ENCODE peak calls at places on chromosomes 13 and 19, in eight cellular contexts. One of them, this sample, is unnamed.

GRCh38 chr13:32881792-32882175 is 134.4 kb upstream of the KL start:
- DNase-seq in right cardiac atrium: no peak
- DNase-seq in LNCaP clone FGC: peak; percentile 69
- DNase-seq in SK-N-SH: no peak
- DNase-seq in fibroblast of lung: no peak
- DNase-seq in adrenal gland: no peak
- DNase-seq in cardiac fibroblast: no peak
- DNase-seq in hepatocyte: no peak
- DNase-seq in this sample: no peak

GRCh38 chr19:49391581-49392399 is 3.7 kb downstream of the KASH5 start:
- DNase-seq in right cardiac atrium: peak; percentile 78
- DNase-seq in LNCaP clone FGC: peak; percentile 14
- DNase-seq in SK-N-SH: peak; percentile 88
- DNase-seq in fibroblast of lung: peak; percentile 50
- DNase-seq in adrenal gland: peak; percentile 80
- DNase-seq in cardiac fibroblast: peak; percentile 79
- DNase-seq in hepatocyte: peak; percentile 89
- DNase-seq in this sample: peak; percentile 63

GRCh38 chr13:94390881-94391280 is 88.6 kb downstream of the DCT start:
- DNase-seq in right cardiac atrium: no peak
- DNase-seq in LNCaP clone FGC: no peak
- DNase-seq in SK-N-SH: no peak
- DNase-seq in fibroblast of lung: peak; percentile 75
- DNase-seq in adrenal gland: no peak
- DNase-seq in cardiac fibroblast: peak; percentile 60
- DNase-seq in hepatocyte: no peak
- DNase-seq in this sample: no peak

GRCh38 chr13:74117207-74117705 is 16.9 kb downstream of the KLF12 start:
- DNase-seq in right cardiac atrium: no peak
- DNase-seq in LNCaP clone FGC: no peak
- DNase-seq in SK-N-SH: no peak
- DNase-seq in fibroblast of lung: no peak
- DNase-seq in adrenal gland: no peak
- DNase-seq in cardiac fibroblast: no peak
- DNase-seq in hepatocyte: no peak
- DNase-seq in this sample: no peak

GRCh38 chr19:40143612-40144011 is 47.6 kb upstream of the MAP3K10 start:
- DNase-seq in right cardiac atrium: no peak
- DNase-seq in LNCaP clone FGC: no peak
- DNase-seq in SK-N-SH: no peak
- DNase-seq in fibroblast of lung: no peak
- DNase-seq in adrenal gland: no peak
- DNase-seq in cardiac fibroblast: no peak
- DNase-seq in hepatocyte: no peak
- DNase-seq in this sample: no peak

GRCh38 chr19:40341601-40342482 is 6.4 kb downstream of the C19orf47 start:
- DNase-seq in right cardiac atrium: peak; percentile 76
- DNase-seq in LNCaP clone FGC: no peak
- DNase-seq in SK-N-SH: no peak
- DNase-seq in fibroblast of lung: no peak
- DNase-seq in adrenal gland: peak; percentile 59
- DNase-seq in cardiac fibroblast: peak; percentile 32
- DNase-seq in hepatocyte: no peak
- DNase-seq in this sample: no peak

GRCh38 chr13:107586216-107586615 is 629.1 kb downstream of the LIG4 start:
- DNase-seq in right cardiac atrium: no peak
- DNase-seq in LNCaP clone FGC: no peak
- DNase-seq in SK-N-SH: no peak
- DNase-seq in fibroblast of lung: peak; percentile 29
- DNase-seq in adrenal gland: no peak
- DNase-seq in cardiac fibroblast: no peak
- DNase-seq in hepatocyte: no peak
- DNase-seq in this sample: peak; percentile 10

GRCh38 chr13:113786262-113786841 is 27.3 kb downstream of the TMEM255B start:
- DNase-seq in right cardiac atrium: no peak
- DNase-seq in LNCaP clone FGC: no peak
- DNase-seq in SK-N-SH: no peak
- DNase-seq in fibroblast of lung: peak; percentile 53
- DNase-seq in adrenal gland: no peak
- DNase-seq in cardiac fibroblast: peak; percentile 37
- DNase-seq in hepatocyte: no peak
- DNase-seq in this sample: peak; percentile 60

GRCh38 chr19:28307460-28307859 is 905.5 kb downstream of the UQCRFS1 start:
- DNase-seq in right cardiac atrium: no peak
- DNase-seq in LNCaP clone FGC: no peak
- DNase-seq in SK-N-SH: no peak
- DNase-seq in fibroblast of lung: peak; percentile 69
- DNase-seq in adrenal gland: no peak
- DNase-seq in cardiac fibroblast: peak; percentile 70
- DNase-seq in hepatocyte: no peak
- DNase-seq in this sample: peak; percentile 72

GRCh38 chr19:41771410-41771809 is 16.1 kb downstream of the CEACAM6 start:
- DNase-seq in right cardiac atrium: no peak
- DNase-seq in LNCaP clone FGC: no peak
- DNase-seq in SK-N-SH: no peak
- DNase-seq in fibroblast of lung: no peak
- DNase-seq in adrenal gland: no peak
- DNase-seq in cardiac fibroblast: no peak
- DNase-seq in hepatocyte: no peak
- DNase-seq in this sample: no peak

GRCh38 chr19:41774515-41774980 is 19.2 kb downstream of the CEACAM6 start:
- DNase-seq in right cardiac atrium: no peak
- DNase-seq in LNCaP clone FGC: no peak
- DNase-seq in SK-N-SH: no peak
- DNase-seq in fibroblast of lung: no peak
- DNase-seq in adrenal gland: no peak
- DNase-seq in cardiac fibroblast: no peak
- DNase-seq in hepatocyte: peak; percentile 61
- DNase-seq in this sample: no peak

DNA sequence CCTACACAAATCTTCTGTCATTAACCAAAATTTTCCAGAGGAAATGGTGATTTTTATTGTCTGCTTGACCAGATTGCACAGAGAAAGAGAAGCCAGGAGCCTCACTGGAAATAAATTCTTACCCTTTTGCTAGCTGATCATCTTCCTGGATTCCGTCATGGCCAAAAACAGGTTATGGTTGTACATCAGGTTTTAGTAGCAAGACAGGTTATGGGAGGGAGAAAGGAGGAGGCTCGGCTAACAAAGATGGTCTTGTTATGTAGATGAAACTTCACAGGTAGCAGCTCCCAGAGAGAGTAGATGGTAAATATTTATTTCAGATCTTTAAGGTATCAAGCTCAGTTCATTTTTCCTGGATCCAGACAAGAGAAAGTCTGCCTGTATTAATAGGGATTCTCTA is 19.7 kb upstream of the CEACAM3 start:
- DNase-seq in right cardiac atrium: no peak
- DNase-seq in LNCaP clone FGC: no peak
- DNase-seq in SK-N-SH: no peak
- DNase-seq in fibroblast of lung: no peak
- DNase-seq in adrenal gland: no peak
- DNase-seq in cardiac fibroblast: no peak
- DNase-seq in hepatocyte: no peak
- DNase-seq in this sample: no peak
- H3K4me3 ChIP-seq in right cardiac atrium: no peak overlapping the region
- H3K4me3 ChIP-seq in LNCaP clone FGC: no peak overlapping the region
- H3K4me3 ChIP-seq in SK-N-SH: no peak overlapping the region
- H3K4me3 ChIP-seq in fibroblast of lung: no peak overlapping the region
- H3K4me3 ChIP-seq in adrenal gland: no peak overlapping the region
- H3K4me3 ChIP-seq in cardiac fibroblast: no peak overlapping the region
- H3K4me3 ChIP-seq in hepatocyte: no peak overlapping the region
- H3K4me3 ChIP-seq in this sample: no peak overlapping the region

DNA sequence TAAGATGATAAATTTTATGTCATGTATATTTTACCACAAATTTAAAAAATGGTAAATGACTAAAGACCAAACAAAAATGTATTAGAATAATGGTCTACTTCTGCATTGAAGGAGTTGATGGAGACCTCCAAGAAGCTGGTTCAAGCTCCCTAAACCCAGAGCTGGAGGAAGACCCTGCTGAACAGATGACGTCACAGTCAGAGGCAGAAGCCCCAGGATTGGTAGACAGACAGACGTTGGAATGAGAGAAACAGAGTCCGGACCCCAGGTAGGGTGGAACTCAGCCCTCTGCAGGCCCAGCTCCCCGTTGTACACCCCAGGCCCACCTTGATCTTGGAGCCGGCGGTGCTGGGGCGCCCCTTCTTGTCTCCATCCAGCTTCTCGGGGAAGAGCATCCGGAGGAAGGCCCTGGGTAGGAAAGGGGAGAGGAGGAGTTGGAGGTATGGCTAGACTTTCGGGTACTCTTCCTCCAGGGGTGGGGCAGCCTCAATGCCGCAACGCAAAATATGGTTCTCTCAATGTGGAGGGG is 25.7 kb upstream of the ZNF414 start:
- DNase-seq in right cardiac atrium: no peak
- DNase-seq in LNCaP clone FGC: no peak
- DNase-seq in SK-N-SH: no peak
- DNase-seq in fibroblast of lung: no peak
- DNase-seq in adrenal gland: no peak
- DNase-seq in cardiac fibroblast: no peak
- DNase-seq in hepatocyte: no peak
- DNase-seq in this sample: no peak
- H3K4me3 ChIP-seq in right cardiac atrium: no peak overlapping the region
- H3K4me3 ChIP-seq in LNCaP clone FGC: no peak overlapping the region
- H3K4me3 ChIP-seq in SK-N-SH: no peak overlapping the region
- H3K4me3 ChIP-seq in fibroblast of lung: no peak overlapping the region
- H3K4me3 ChIP-seq in adrenal gland: no peak overlapping the region
- H3K4me3 ChIP-seq in cardiac fibroblast: no peak overlapping the region
- H3K4me3 ChIP-seq in hepatocyte: no peak overlapping the region
- H3K4me3 ChIP-seq in this sample: no peak overlapping the region

DNA sequence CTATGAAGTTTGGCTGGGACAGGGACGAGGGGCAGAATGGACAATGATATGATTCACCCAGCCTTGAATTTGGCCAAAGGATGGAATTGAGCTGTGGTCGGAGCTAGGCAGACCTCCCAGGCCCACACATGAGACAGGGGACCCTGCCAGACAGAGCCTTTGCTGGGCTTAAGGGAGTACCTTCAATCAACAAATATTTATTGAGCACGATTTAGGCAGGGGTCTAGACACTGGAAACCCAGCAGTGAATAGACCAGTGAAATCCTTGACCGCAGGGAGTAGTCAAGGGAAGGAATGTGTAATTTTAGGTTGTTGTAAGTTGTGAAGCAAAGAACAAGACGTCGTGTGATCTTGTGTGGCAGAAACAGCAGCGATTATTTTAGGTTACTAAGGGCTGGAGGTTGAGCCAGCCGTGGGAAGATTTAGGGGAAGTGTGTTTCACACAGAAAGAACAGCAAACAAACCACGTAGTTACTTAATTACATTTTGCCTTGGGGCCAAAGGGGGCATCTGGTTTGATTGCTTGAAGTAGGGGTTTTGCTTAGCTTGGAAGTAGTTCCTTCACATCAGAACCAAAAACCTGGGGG is 16.9 kb upstream of the AP1M2 start:
- DNase-seq in right cardiac atrium: no peak
- DNase-seq in LNCaP clone FGC: no peak
- DNase-seq in SK-N-SH: peak; percentile 5
- DNase-seq in fibroblast of lung: no peak
- DNase-seq in adrenal gland: no peak
- DNase-seq in cardiac fibroblast: peak; percentile 20
- DNase-seq in hepatocyte: no peak
- DNase-seq in this sample: peak; percentile 7
- H3K4me3 ChIP-seq in right cardiac atrium: peak overlapping the region; percentile 98
- H3K4me3 ChIP-seq in LNCaP clone FGC: no peak overlapping the region
- H3K4me3 ChIP-seq in SK-N-SH: no peak overlapping the region
- H3K4me3 ChIP-seq in fibroblast of lung: no peak overlapping the region
- H3K4me3 ChIP-seq in adrenal gland: no peak overlapping the region
- H3K4me3 ChIP-seq in cardiac fibroblast: peak overlapping the region; percentile 99
- H3K4me3 ChIP-seq in hepatocyte: no peak overlapping the region
- H3K4me3 ChIP-seq in this sample: no peak overlapping the region

DNA sequence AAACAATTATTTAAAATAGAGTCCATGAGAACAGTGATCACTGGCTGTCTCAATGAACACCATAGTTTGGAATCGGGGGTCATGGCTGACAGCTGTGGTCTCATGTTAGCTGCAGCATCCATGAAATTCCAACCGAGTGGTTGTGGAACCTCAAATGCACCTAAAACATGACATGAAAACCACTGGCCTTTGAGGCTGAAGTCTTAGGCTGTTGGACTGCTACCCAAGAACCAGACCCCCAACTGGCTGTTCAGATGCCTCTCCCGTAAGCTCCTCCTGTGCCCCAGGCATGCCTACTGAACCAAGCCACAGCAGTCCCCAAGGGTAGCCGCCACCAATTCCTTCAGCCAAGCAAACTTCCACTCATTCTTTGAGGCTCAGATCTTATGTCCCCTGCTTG is 50.5 kb downstream of the ATP7B start:
- DNase-seq in right cardiac atrium: no peak
- DNase-seq in LNCaP clone FGC: no peak
- DNase-seq in SK-N-SH: no peak
- DNase-seq in fibroblast of lung: no peak
- DNase-seq in adrenal gland: no peak
- DNase-seq in cardiac fibroblast: no peak
- DNase-seq in hepatocyte: no peak
- DNase-seq in this sample: no peak
- H3K4me3 ChIP-seq in right cardiac atrium: no peak overlapping the region
- H3K4me3 ChIP-seq in LNCaP clone FGC: no peak overlapping the region
- H3K4me3 ChIP-seq in SK-N-SH: no peak overlapping the region
- H3K4me3 ChIP-seq in fibroblast of lung: no peak overlapping the region
- H3K4me3 ChIP-seq in adrenal gland: no peak overlapping the region
- H3K4me3 ChIP-seq in cardiac fibroblast: no peak overlapping the region
- H3K4me3 ChIP-seq in hepatocyte: no peak overlapping the region
- H3K4me3 ChIP-seq in this sample: no peak overlapping the region

This sample was measured in fibroblast of mammary gland.